ENCODE peak calls at places on chromosome 3, in eight cellular contexts. W, J, B, O, T, A, R and M are unnamed samples.

GRCh38 chr3:151135548-151136337 is 50.3 kb downstream of the MED12L start:
- DNase-seq in W (no peak), A (no peak), J (peak; percentile 35), B (peak; percentile 23), T (peak; percentile 72), O (no peak), R (no peak), M (no peak)

GRCh38 chr3:187955076-187955952 is 198.6 kb upstream of the LPP start:
- DNase-seq in J (no peak), T (no peak), B (no peak), W (peak; percentile 90), O (no peak), R (no peak), A (no peak), M (no peak)

GRCh38 chr3:127676921-127677351 is 4.2 kb downstream of the ABTB1 start:
- DNase-seq in W (no peak), J (peak; percentile 30), O (no peak), R (no peak), T (no peak), A (no peak), B (no peak), M (no peak)

GRCh38 chr3:33173672-33174071 is 44.9 kb downstream of the SUSD5 start:
- DNase-seq in J (no peak), A (no peak), B (no peak), T (no peak), O (no peak), R (no peak), W (no peak), M (no peak)

GRCh38 chr3:36993326-36994283 is at the start of gene MLH1:
- DNase-seq in W (peak; percentile 100), A (peak; percentile 99), O (peak; percentile 100), B (peak; percentile 100), J (peak; percentile 95), R (peak; percentile 91), T (peak; percentile 100), M (no peak)

GRCh38 chr3:72887723-72888545 is at the start of gene GXYLT2:
- DNase-seq in W (peak; percentile 33), R (peak; percentile 29), O (no peak), A (no peak), T (peak; percentile 36), B (peak; percentile 52), J (peak; percentile 35), M (peak; percentile 42)

GRCh38 chr3:129602730-129603560 is 3.5 kb downstream of the PLXND1 start:
- DNase-seq in R (no peak), W (peak; percentile 88), B (peak; percentile 98), J (no peak), A (no peak), O (no peak), T (no peak), M (no peak)

GRCh38 chr3:180804871-180805430 is 107.5 kb upstream of the FXR1 start:
- DNase-seq in T (no peak), A (no peak), W (peak; percentile 3), J (no peak), B (peak; percentile 49), R (no peak), O (no peak), M (no peak)

GRCh38 chr3:56869157-56869889 is 67.6 kb upstream of the ARHGEF3 start:
- DNase-seq in R (no peak), B (peak; percentile 41), J (no peak), W (no peak), A (no peak), O (no peak), T (no peak), M (no peak)

GRCh38 chr3:5317572-5317971 is 130.1 kb downstream of the EDEM1 start:
- DNase-seq in W (no peak), R (no peak), B (no peak), A (no peak), O (no peak), J (no peak), T (no peak), M (no peak)

GRCh38 chr3:58564456-58565160 is 12.6 kb downstream of the FAM107A start:
- DNase-seq in O (no peak), B (peak; percentile 87), A (no peak), J (no peak), R (no peak), T (no peak), W (peak; percentile 85), M (no peak)

GRCh38 chr3:155859859-155860258 is 5.6 kb upstream of the SLC33A1 start:
- DNase-seq in W (peak; percentile 20), T (peak; percentile 30), B (no peak), R (no peak), O (no peak), J (no peak), A (no peak), M (no peak)

GRCh38 chr3:161893972-161894371 is 397.4 kb downstream of the OTOL1 start:
- DNase-seq in A (no peak), T (no peak), B (peak; percentile 43), O (no peak), W (peak; percentile 63), J (no peak), R (no peak), M (no peak)

GRCh38 chr3:11195721-11196332 is 41.5 kb downstream of the HRH1 start:
- DNase-seq in A (no peak), B (peak; percentile 88), T (no peak), O (no peak), W (peak; percentile 56), R (no peak), J (no peak), M (no peak)

GRCh38 chr3:53808496-53808895 is 37.7 kb downstream of the CHDH start:
- DNase-seq in T (no peak), O (no peak), R (no peak), A (no peak), J (no peak), B (no peak), W (no peak), M (no peak)

GRCh38 chr3:112739252-112739945 is 98.5 kb upstream of the CCDC80 start:
- DNase-seq in O (no peak), A (no peak), R (no peak), B (no peak), T (no peak), J (no peak), W (peak; percentile 54), M (no peak)

GRCh38 chr3:194756460-194757355 is 71.0 kb downstream of the FAM43A start:
- DNase-seq in J (no peak), A (no peak), B (no peak), T (peak; percentile 77), R (no peak), W (no peak), O (no peak), M (no peak)

GRCh38 chr3:183182073-183182472 is 19.5 kb upstream of the LAMP3 start:
- DNase-seq in B (no peak), A (no peak), T (no peak), J (no peak), W (no peak), O (no peak), R (no peak), M (no peak)

GRCh38 chr3:132311860-132312259 is 5.3 kb upstream of the ACP3 start:
- DNase-seq in W (no peak), B (no peak), O (no peak), T (no peak), R (no peak), A (no peak), J (no peak), M (no peak)

GRCh38 chr3:181913254-181913653 is 201.5 kb downstream of the SOX2 start:
- DNase-seq in R (no peak), B (no peak), T (no peak), J (no peak), O (no peak), A (no peak), W (no peak), M (no peak)

GRCh38 chr3:149589332-149589731 is 68.5 kb downstream of the WWTR1 start:
- DNase-seq in A (no peak), O (no peak), T (no peak), B (peak; percentile 70), R (no peak), W (peak; percentile 50), J (no peak), M (no peak)

GRCh38 chr3:121436641-121437040 is 109.1 kb downstream of the POLQ start:
- DNase-seq in W (no peak), A (no peak), T (no peak), B (no peak), R (no peak), J (no peak), O (no peak), M (no peak)

GRCh38 chr3:48440590-48440958 is 517 bp downstream of the TMA7 start:
- DNase-seq in B (no peak), R (no peak), A (no peak), W (no peak), T (no peak), O (no peak), J (no peak), M (no peak)

GRCh38 chr3:182596673-182597410 is 196.5 kb upstream of the ATP11B start:
- DNase-seq in T (no peak), J (no peak), B (no peak), A (no peak), W (no peak), R (no peak), O (no peak), M (peak; percentile 50)

GRCh38 chr3:53255360-53255774 is 455 bp downstream of the TKT start:
- DNase-seq in W (no peak), O (no peak), J (no peak), R (peak; percentile 42), A (no peak), T (peak; percentile 54), B (no peak), M (no peak)

GRCh38 chr3:102081587-102082289 is 232.4 kb downstream of the NFKBIZ start:
- DNase-seq in O (no peak), J (no peak), A (no peak), W (no peak), T (no peak), R (no peak), B (peak; percentile 16), M (no peak)

GRCh38 chr3:170826047-170826446 is 43.9 kb downstream of the RPL22L1 start:
- DNase-seq in O (no peak), W (no peak), J (no peak), B (no peak), A (no peak), T (no peak), R (no peak), M (no peak)

GRCh38 chr3:25430942-25431570 is 3.0 kb downstream of the RARB start:
- DNase-seq in W (no peak), A (no peak), J (no peak), T (no peak), B (no peak), O (no peak), R (no peak), M (no peak)

GRCh38 chr3:16338999-16339398 is 74.0 kb downstream of the OXNAD1 start:
- DNase-seq in W (peak; percentile 98), J (no peak), T (no peak), O (no peak), R (no peak), B (peak; percentile 72), A (no peak), M (no peak)

GRCh38 chr3:140532793-140533330 is 145.0 kb upstream of the TRIM42 start:
- DNase-seq in T (no peak), J (no peak), W (no peak), O (no peak), R (no peak), A (no peak), B (no peak), M (no peak)

GRCh38 chr3:150447631-150448465 is 39.8 kb downstream of the TSC22D2 start:
- DNase-seq in A (no peak), W (peak; percentile 22), O (peak; percentile 38), T (no peak), J (no peak), R (no peak), B (peak; percentile 53), M (no peak)

GRCh38 chr3:98188553-98188952 is 22.1 kb downstream of the OR5H15 start:
- DNase-seq in J (no peak), O (no peak), B (peak; percentile 8), R (no peak), A (no peak), W (no peak), T (peak; percentile 35), M (no peak)

GRCh38 chr3:16848007-16848406 is 36.7 kb upstream of the PLCL2 start:
- DNase-seq in W (no peak), T (no peak), O (no peak), R (no peak), B (no peak), A (no peak), J (no peak), M (no peak)

GRCh38 chr3:132721479-132722164 is 587 bp downstream of the NPHP3 start:
- DNase-seq in R (peak; percentile 4), B (peak; percentile 40), O (no peak), W (peak; percentile 52), T (peak; percentile 71), A (no peak), J (no peak), M (no peak)